ENCODE peak calls at places on chromosomes 16 and 17, in ten cellular contexts. B is NCI-H1694; O is NCI-H446 treated with DMSO at 0.1 percent for 48 hours; Y is amygdala; U is Caki2; C is LHCN-M2; A is tibial nerve; X is caudate nucleus; K is stimulated activated CD8-positive, alpha-beta memory T cell treated with anti-CD3 and anti-CD28 coated beads, Interleukin-15, amount 100 ng/mL, for 24 hours; F is RCC 7860. L is an unnamed sample.

GRCh38 chr17:19660219-19660870 is 11.8 kb downstream of the ALDH3A2 start:
- DNase-seq in K (no peak), A (no peak), F (no peak), U (no peak), Y (no peak), B (no peak), O (no peak), X (no peak), C (no peak), L (no peak)

GRCh38 chr17:250487-251300 is 69.2 kb upstream of the DOC2B start:
- DNase-seq in K (no peak), O (no peak), B (no peak), Y (no peak), C (no peak), X (no peak), F (no peak), U (no peak), A (no peak), L (no peak)

GRCh38 chr17:74637912-74638311 is 14.4 kb upstream of the CD300E start:
- DNase-seq in U (no peak), Y (no peak), X (no peak), C (no peak), A (no peak), F (no peak), K (no peak), O (no peak), B (no peak), L (no peak)

GRCh38 chr17:56867948-56868376 is 34.0 kb downstream of the DGKE start:
- DNase-seq in Y (no peak), K (no peak), U (no peak), O (no peak), B (no peak), F (no peak), C (peak), A (no peak), X (no peak), L (no peak)

GRCh38 chr16:67932462-67932840 is 789 bp upstream of the CTRL start:
- DNase-seq in O (no peak), Y (no peak), C (no peak), U (no peak), K (no peak), F (no peak), A (no peak), B (no peak), X (no peak), L (no peak)

GRCh38 chr16:82753821-82754220 is 127.1 kb downstream of the CDH13 start:
- DNase-seq in O (no peak), B (no peak), A (no peak), F (no peak), C (peak), K (no peak), X (no peak), Y (no peak), U (no peak), L (no peak)

GRCh38 chr17:50264263-50265113 is 9.8 kb upstream of the TMEM92 start:
- DNase-seq in Y (no peak), A (no peak), K (no peak), F (no peak), B (no peak), U (no peak), O (no peak), C (no peak), X (no peak), L (peak)

GRCh38 chr17:38338053-38338452 is 5.7 kb downstream of the GPR179 start:
- DNase-seq in U (no peak), Y (no peak), C (no peak), O (peak), X (no peak), F (no peak), B (peak), K (no peak), A (no peak), L (no peak)

GRCh38 chr16:30409125-30410060 is 2.0 kb downstream of the ZNF771 start:
- DNase-seq in K (peak), Y (peak), C (peak), O (peak), F (peak), X (peak), B (peak), A (peak), U (peak), L (peak)